ENCODE peak calls at places on chromosomes 13 and 19, in five cellular contexts. G is lung, A is ascending aorta, X is C1 segment of cervical spinal cord, J is cardiac muscle cell. U is an unnamed sample.

GRCh38 chr19:53991224-53992113 is at the start of gene CACNG6:
- DNase-seq in A (no peak), J (peak), G (peak), X (no peak), U (peak)

GRCh38 chr19:56140583-56141415 is at the start of gene ZNF444:
- DNase-seq in A (peak), X (peak), G (peak), J (peak), U (peak)

GRCh38 chr13:30796833-30797601 is 61.7 kb downstream of the ALOX5AP start:
- DNase-seq in J (peak), A (no peak), X (no peak), G (no peak), U (no peak)

GRCh38 chr19:47239610-47240296 is 8.8 kb upstream of the BBC3 start:
- DNase-seq in J (peak), X (peak), A (no peak), G (no peak), U (peak)

GRCh38 chr19:49347835-49348234 is 12.6 kb downstream of the CD37 start:
- DNase-seq in G (no peak), A (no peak), J (peak), X (no peak), U (no peak)

GRCh38 chr13:24459234-24459633 is 53.3 kb downstream of the PARP4 start:
- DNase-seq in G (no peak), J (peak), A (no peak), X (no peak), U (no peak)

GRCh38 chr19:29668746-29669609 is 3.7 kb downstream of the PLEKHF1 start:
- DNase-seq in A (no peak), X (no peak), G (no peak), J (no peak), U (no peak)

GRCh38 chr13:99766641-99767045 is 204.9 kb downstream of the ZIC5 start:
- DNase-seq in A (no peak), X (no peak), J (no peak), G (no peak), U (no peak)

GRCh38 chr19:39237200-39238184 is 7.3 kb downstream of the IFNL3 start:
- DNase-seq in G (peak), A (no peak), X (no peak), J (no peak), U (peak)

GRCh38 chr19:42919757-42920079 is 2.0 kb upstream of the PSG6 start:
- DNase-seq in A (no peak), J (no peak), X (no peak), G (no peak), U (no peak)

GRCh38 chr13:80654638-80655249 is 313.8 kb upstream of the SPRY2 start:
- DNase-seq in A (no peak), J (no peak), G (no peak), X (no peak), U (no peak)

GRCh38 chr13:90510319-90510718 is 837.2 kb upstream of the MIR17HG start:
- DNase-seq in X (no peak), G (no peak), J (no peak), A (no peak), U (no peak)

GRCh38 chr13:42549555-42549941 is 24.4 kb upstream of the TNFSF11 start:
- DNase-seq in G (no peak), A (no peak), J (no peak), X (no peak), U (no peak)

GRCh38 chr13:112241288-112241687 is 134.9 kb upstream of the SPACA7 start:
- DNase-seq in G (no peak), X (no peak), A (no peak), J (no peak), U (no peak)

GRCh38 chr13:101474419-101474957 is 22.0 kb downstream of the ITGBL1 start:
- DNase-seq in J (peak), A (no peak), G (no peak), X (peak), U (no peak)

GRCh38 chr19:58059003-58059671 is at the start of gene ZNF135:
- DNase-seq in X (peak), A (peak), J (peak), G (peak), U (peak)

GRCh38 chr13:51921790-51922740 is 60.3 kb downstream of the CCDC70 start:
- DNase-seq in J (no peak), A (no peak), G (no peak), X (no peak), U (no peak)

GRCh38 chr13:114151031-114151430 is 18.6 kb upstream of the RASA3 start:
- DNase-seq in G (no peak), X (peak), J (no peak), A (no peak), U (no peak)

GRCh38 chr19:38718747-38719543 is 25.3 kb downstream of the CAPN12 start:
- DNase-seq in J (peak), A (no peak), X (peak), G (peak), U (peak)

GRCh38 chr19:47469419-47469700 is 2.3 kb downstream of the SLC8A2 start:
- DNase-seq in A (no peak), X (no peak), G (no peak), J (no peak), U (no peak)

GRCh38 chr19:23771761-23772667 is 13.3 kb upstream of the ZNF681 start:
- DNase-seq in X (no peak), G (no peak), A (no peak), J (no peak), U (no peak)

GRCh38 chr19:39157275-39157996 is 31.9 kb downstream of the PAK4 start:
- DNase-seq in J (no peak), G (no peak), A (no peak), X (no peak), U (no peak)

GRCh38 chr13:41428155-41428554 is 29.2 kb upstream of the RGCC start:
- DNase-seq in X (no peak), A (no peak), G (no peak), J (peak), U (no peak)

GRCh38 chr13:56893843-56894242 is 246.9 kb upstream of the PRR20A start:
- DNase-seq in J (no peak), G (no peak), X (no peak), A (no peak), U (no peak)

U was measured in stomach.